ENCODE peak calls at places on chromosomes 4 and X, in eight cellular contexts. Z, S, H, P, N, Q, Y and D are unnamed samples.

GRCh38 chr4:70676554-70677090 is 10.3 kb upstream of the JCHAIN start:
- DNase-seq in Z (no peak), S (no peak), H (no peak), P (no peak), N (no peak), Q (no peak), Y (no peak), D (no peak)

GRCh38 chrX:65595460-65595876 is 60.9 kb upstream of the LAS1L start:
- DNase-seq in Z (peak; percentile 98), S (peak; percentile 95), H (peak; percentile 98), P (peak; percentile 97), N (peak; percentile 66), Q (peak; percentile 98), Y (peak; percentile 91), D (peak; percentile 91)

GRCh38 chr4:38119663-38120374 is 159.6 kb downstream of the PTTG2 start:
- DNase-seq in Z (peak; percentile 46), S (peak; percentile 49), H (no peak), P (no peak), N (no peak), Q (no peak), Y (no peak), D (no peak)

GRCh38 chrX:143669395-143669794 is 33.5 kb upstream of the SLITRK4 start:
- DNase-seq in Z (no peak), S (no peak), H (no peak), P (no peak), N (no peak), Q (no peak), Y (no peak), D (no peak)

GRCh38 chr4:139368990-139369389 is 66.7 kb upstream of the NDUFC1 start:
- DNase-seq in Z (no peak), S (no peak), H (no peak), P (no peak), N (no peak), Q (no peak), Y (no peak), D (no peak)

GRCh38 chr4:76753814-76754213 is 144.1 kb downstream of the SOWAHB start:
- DNase-seq in Z (no peak), S (no peak), H (no peak), P (no peak), N (no peak), Q (no peak), Y (no peak), D (no peak)

GRCh38 chr4:142818009-142818408 is 28.1 kb downstream of the INPP4B start:
- DNase-seq in Z (no peak), S (no peak), H (no peak), P (no peak), N (no peak), Q (no peak), Y (no peak), D (no peak)

GRCh38 chrX:9876205-9876604 is 90.0 kb downstream of the SHROOM2 start:
- DNase-seq in Z (no peak), S (no peak), H (no peak), P (no peak), N (no peak), Q (no peak), Y (no peak), D (no peak)

GRCh38 chrX:19388741-19389140 is 45.0 kb downstream of the PDHA1 start:
- DNase-seq in Z (no peak), S (no peak), H (no peak), P (no peak), N (no peak), Q (no peak), Y (no peak), D (no peak)

GRCh38 chr4:87414806-87415205 is 7.6 kb upstream of the NUDT9 start:
- DNase-seq in Z (no peak), S (no peak), H (no peak), P (no peak), N (no peak), Q (no peak), Y (no peak), D (peak; percentile 87)

GRCh38 chrX:72713130-72713529 is 976 bp downstream of the PHKA1 start:
- DNase-seq in Z (no peak), S (no peak), H (no peak), P (no peak), N (no peak), Q (no peak), Y (no peak), D (no peak)

GRCh38 chr4:146545102-146545501 is 23.4 kb upstream of the SLC10A7 start:
- DNase-seq in Z (peak; percentile 34), S (no peak), H (no peak), P (no peak), N (peak; percentile 27), Q (no peak), Y (no peak), D (no peak)

GRCh38 chrX:155179343-155179997 is 36.8 kb upstream of the VBP1 start:
- DNase-seq in Z (no peak), S (no peak), H (no peak), P (no peak), N (no peak), Q (no peak), Y (no peak), D (no peak)

GRCh38 chr4:184237612-184238011 is 19.9 kb upstream of the ENPP6 start:
- DNase-seq in Z (no peak), S (no peak), H (no peak), P (no peak), N (no peak), Q (no peak), Y (no peak), D (no peak)

GRCh38 chr4:159235779-159236368 is 133.0 kb downstream of the RAPGEF2 start:
- DNase-seq in Z (no peak), S (no peak), H (no peak), P (no peak), N (peak; percentile 24), Q (no peak), Y (no peak), D (no peak)

GRCh38 chr4:6963139-6963611 is 53.5 kb downstream of the TBC1D14 start:
- DNase-seq in Z (no peak), S (no peak), H (no peak), P (no peak), N (peak; percentile 48), Q (no peak), Y (no peak), D (no peak)

GRCh38 chr4:143286733-143287570 is 49.7 kb upstream of the GAB1 start:
- DNase-seq in Z (no peak), S (peak; percentile 13), H (no peak), P (no peak), N (no peak), Q (no peak), Y (no peak), D (no peak)

GRCh38 chr4:48651869-48652447 is 128.1 kb downstream of the FRYL start:
- DNase-seq in Z (no peak), S (no peak), H (no peak), P (no peak), N (no peak), Q (no peak), Y (no peak), D (no peak)

GRCh38 chr4:57249083-57249482 is 138.9 kb upstream of the IGFBP7 start:
- DNase-seq in Z (no peak), S (no peak), H (no peak), P (no peak), N (no peak), Q (no peak), Y (no peak), D (no peak)

GRCh38 chr4:85759392-85759791 is 284.4 kb downstream of the ARHGAP24 start:
- DNase-seq in Z (no peak), S (no peak), H (no peak), P (no peak), N (no peak), Q (no peak), Y (no peak), D (no peak)
- H3K4me1 ChIP-seq in Z (no peaks in the 10 kb centered on the region), S (peaks cover 29% of the 10 kb centered on the region), H (no peaks in the 10 kb centered on the region), P (no peaks in the 10 kb centered on the region), N (no peaks in the 10 kb centered on the region), Q (no peaks in the 10 kb centered on the region), Y (peaks cover 5% of the 10 kb centered on the region), D (no peaks in the 10 kb centered on the region)

GRCh38 chr4:186148335-186148975 is 42.9 kb upstream of the CYP4V2 start:
- DNase-seq in Z (no peak), S (no peak), H (no peak), P (no peak), N (no peak), Q (no peak), Y (no peak), D (no peak)

GRCh38 chr4:186149872-186150271 is 41.5 kb upstream of the CYP4V2 start:
- DNase-seq in Z (peak; percentile 77), S (peak; percentile 82), H (peak; percentile 49), P (peak; percentile 66), N (peak; percentile 39), Q (peak; percentile 74), Y (no peak), D (peak; percentile 44)

GRCh38 chr4:186146443-186146842 is 41.9 kb downstream of the FAM149A start:
- DNase-seq in Z (no peak), S (no peak), H (no peak), P (no peak), N (no peak), Q (no peak), Y (no peak), D (no peak)

GRCh38 chr4:186144180-186144579 is 39.7 kb downstream of the FAM149A start:
- DNase-seq in Z (peak; percentile 34), S (no peak), H (peak; percentile 27), P (peak; percentile 35), N (no peak), Q (peak; percentile 34), Y (no peak), D (peak; percentile 55)

GRCh38 chr4:186144596-186145569 is 40.4 kb downstream of the FAM149A start:
- DNase-seq in Z (peak; percentile 50), S (peak; percentile 51), H (peak; percentile 66), P (peak; percentile 63), N (no peak), Q (peak; percentile 56), Y (peak; percentile 78), D (peak; percentile 69)
- H3K27me3 ChIP-seq in Z (no peaks in the 10 kb centered on the region), S (no peaks in the 10 kb centered on the region), H (no peaks in the 10 kb centered on the region), P (no peaks in the 10 kb centered on the region), N (peaks cover 37% of the 10 kb centered on the region), Q (no peaks in the 10 kb centered on the region), Y (no peaks in the 10 kb centered on the region), D (no peaks in the 10 kb centered on the region)

GRCh38 chr4:16231570-16232252 is 5.4 kb upstream of the TAPT1 start:
- DNase-seq in Z (no peak), S (no peak), H (no peak), P (no peak), N (no peak), Q (no peak), Y (no peak), D (no peak)
- H3K4me3 ChIP-seq in Z (no peak overlapping the region), S (peak overlapping the region; percentile 25), H (no peak overlapping the region), P (no peak overlapping the region), N (no peak overlapping the region), Q (peak overlapping the region; percentile 11), Y (no peak overlapping the region), D (no peak overlapping the region)

GRCh38 chr4:102533916-102534315 is 32.8 kb downstream of the NFKB1 start:
- DNase-seq in Z (no peak), S (no peak), H (no peak), P (no peak), N (no peak), Q (no peak), Y (no peak), D (no peak)

GRCh38 chr4:102534845-102535244 is 33.7 kb downstream of the NFKB1 start:
- DNase-seq in Z (no peak), S (no peak), H (no peak), P (no peak), N (no peak), Q (no peak), Y (no peak), D (no peak)

GRCh38 chr4:102535398-102536082 is 34.4 kb downstream of the NFKB1 start:
- DNase-seq in Z (no peak), S (no peak), H (no peak), P (no peak), N (no peak), Q (no peak), Y (no peak), D (no peak)

GRCh38 chr4:102531441-102531840 is 30.3 kb downstream of the NFKB1 start:
- DNase-seq in Z (no peak), S (no peak), H (no peak), P (no peak), N (no peak), Q (no peak), Y (no peak), D (no peak)

GRCh38 chr4:102533348-102533747 is 32.2 kb downstream of the NFKB1 start:
- DNase-seq in Z (no peak), S (no peak), H (no peak), P (no peak), N (no peak), Q (no peak), Y (no peak), D (no peak)
- H3K4me1 ChIP-seq in Z (no peaks in the 10 kb centered on the region), S (peaks cover 9% of the 10 kb centered on the region), H (no peaks in the 10 kb centered on the region), P (no peaks in the 10 kb centered on the region), N (no peaks in the 10 kb centered on the region), Q (peaks cover 6% of the 10 kb centered on the region), Y (no peaks in the 10 kb centered on the region), D (peaks cover 3% of the 10 kb centered on the region)